ENCODE peak calls at places on chromosomes 7 and 10, in seven cellular contexts. T is heart left ventricle, E is pancreas, D is NCI-H1105 treated with DMSO at 0.1 percent for 48 hours, A is C1 segment of cervical spinal cord, Z is non-pigmented ciliary epithelial cell, B is dorsolateral prefrontal cortex. V is an unnamed sample.

GRCh38 chr10:82529064-82529463 is 654.1 kb downstream of the NRG3 start:
- DNase-seq in T (no peak), E (no peak), D (peak), A (no peak), Z (no peak), B (no peak), V (no peak)

GRCh38 chr10:93259126-93259525 is 185.4 kb downstream of the CYP26A1 start:
- DNase-seq in T (no peak), E (no peak), D (no peak), A (no peak), Z (no peak), B (no peak), V (no peak)

GRCh38 chr7:81233208-81233940 is 314.5 kb upstream of the SEMA3C start:
- DNase-seq in T (peak), E (peak), D (no peak), A (no peak), Z (no peak), B (no peak), V (no peak)

GRCh38 chr10:66931949-66932343 is 6.1 kb downstream of the LRRTM3 start:
- DNase-seq in T (no peak), E (no peak), D (no peak), A (no peak), Z (no peak), B (peak), V (no peak)

GRCh38 chr7:128811631-128812430 is 18.4 kb upstream of the FLNC start:
- DNase-seq in T (no peak), E (no peak), D (no peak), A (no peak), Z (no peak), B (no peak), V (no peak)

GRCh38 chr7:12373580-12374263 is 29.9 kb downstream of the VWDE start:
- DNase-seq in T (no peak), E (no peak), D (no peak), A (no peak), Z (no peak), B (no peak), V (no peak)

GRCh38 chr7:102913846-102914245 is 1.0 kb downstream of the LRRC17 start:
- DNase-seq in T (no peak), E (no peak), D (no peak), A (no peak), Z (no peak), B (no peak), V (no peak)

GRCh38 chr7:2099036-2099957 is 133.4 kb downstream of the MAD1L1 start:
- DNase-seq in T (no peak), E (no peak), D (no peak), A (no peak), Z (no peak), B (peak), V (no peak)

GRCh38 chr7:12731214-12731656 is 43.8 kb downstream of the ARL4A start:
- DNase-seq in T (no peak), E (no peak), D (no peak), A (no peak), Z (no peak), B (no peak), V (no peak)

GRCh38 chr10:59212399-59212798 is 36.0 kb downstream of the PHYHIPL start:
- DNase-seq in T (no peak), E (no peak), D (no peak), A (no peak), Z (no peak), B (no peak), V (no peak)

GRCh38 chr7:150973571-150974451 is 4.3 kb downstream of the KCNH2 start:
- DNase-seq in T (peak), E (peak), D (peak), A (no peak), Z (no peak), B (no peak), V (no peak)

V was measured in RKO.